ENCODE peak calls at places on chromosomes 13 and 19, in eight cellular contexts. Y, I, F, S, M, A, D and R are unnamed samples.

GRCh38 chr13:97302611-97303010 is 80.5 kb downstream of the MBNL2 start:
- DNase-seq in M (no peak), Y (no peak), D (no peak), S (no peak), A (no peak), F (no peak), I (no peak), R (no peak)

GRCh38 chr13:108917581-108917980 is 288.2 kb downstream of the MYO16 start:
- DNase-seq in M (no peak), D (peak; percentile 70), A (no peak), S (no peak), I (no peak), Y (no peak), F (no peak), R (no peak)

GRCh38 chr19:4534836-4535658 is at the start of gene PLIN5:
- DNase-seq in F (no peak), S (peak; percentile 74), I (peak; percentile 97), A (no peak), M (peak; percentile 45), D (peak; percentile 79), Y (peak; percentile 66), R (peak; percentile 66)

GRCh38 chr19:50777830-50778303 is 7.6 kb downstream of the GPR32 start:
- DNase-seq in D (peak; percentile 42), Y (peak; percentile 71), A (no peak), M (no peak), F (no peak), I (peak; percentile 89), S (no peak), R (no peak)

GRCh38 chr13:100721885-100722512 is 47.4 kb upstream of the TMTC4 start:
- DNase-seq in M (peak; percentile 60), A (peak; percentile 31), D (peak; percentile 63), F (peak; percentile 13), I (peak; percentile 83), S (peak; percentile 27), Y (peak; percentile 31), R (peak; percentile 60)

GRCh38 chr19:17246681-17247425 is 1.1 kb upstream of the NR2F6 start:
- DNase-seq in M (no peak), F (no peak), S (peak; percentile 33), D (peak; percentile 29), Y (peak; percentile 68), I (no peak), A (no peak), R (no peak)

GRCh38 chr19:1102407-1103106 is 1.2 kb upstream of the GPX4 start:
- DNase-seq in A (no peak), I (no peak), F (peak; percentile 90), M (no peak), S (no peak), Y (peak; percentile 94), D (peak; percentile 99), R (no peak)

GRCh38 chr13:43905435-43906031 is 25.8 kb downstream of the LACC1 start:
- DNase-seq in F (peak; percentile 62), I (peak; percentile 63), S (no peak), D (peak; percentile 79), A (no peak), M (no peak), Y (peak; percentile 59), R (peak; percentile 40)

GRCh38 chr19:48403606-48404005 is 10.1 kb downstream of the GRIN2D start:
- DNase-seq in Y (peak; percentile 78), I (peak; percentile 90), M (no peak), S (no peak), A (no peak), F (no peak), D (peak; percentile 77), R (no peak)

GRCh38 chr19:29676586-29676985 is 11.3 kb downstream of the PLEKHF1 start:
- DNase-seq in F (no peak), M (no peak), A (no peak), Y (no peak), S (no peak), D (no peak), I (no peak), R (no peak)

GRCh38 chr19:11137542-11138384 is 17.8 kb downstream of the SPC24 start:
- DNase-seq in Y (peak; percentile 82), S (peak; percentile 42), D (peak; percentile 92), M (peak; percentile 64), I (peak; percentile 92), F (no peak), A (peak; percentile 12), R (peak; percentile 72)

GRCh38 chr13:95862401-95862800 is 185.5 kb downstream of the DNAJC3 start:
- DNase-seq in F (no peak), Y (no peak), S (no peak), A (no peak), M (no peak), I (no peak), D (no peak), R (no peak)

GRCh38 chr19:737591-738093 is 13.3 kb upstream of the MISP start:
- DNase-seq in D (peak; percentile 53), F (no peak), Y (peak; percentile 45), A (peak; percentile 37), S (peak; percentile 49), I (peak; percentile 94), M (peak; percentile 20), R (no peak)

GRCh38 chr13:37109080-37109678 is 3.7 kb upstream of the CSNK1A1L start:
- DNase-seq in Y (peak; percentile 1), A (no peak), I (no peak), S (no peak), M (no peak), F (peak; percentile 26), D (peak; percentile 74), R (peak; percentile 3)

GRCh38 chr19:4103073-4103418 is 20.9 kb downstream of the MAP2K2 start:
- DNase-seq in Y (no peak), D (no peak), A (no peak), F (no peak), M (no peak), S (no peak), I (no peak), R (no peak)

GRCh38 chr13:36858285-36858684 is 39.3 kb downstream of the RFXAP start:
- DNase-seq in Y (peak; percentile 53), S (no peak), M (no peak), D (peak; percentile 69), A (no peak), I (peak; percentile 68), F (peak; percentile 32), R (peak; percentile 47)

GRCh38 chr13:44165895-44166496 is 207.6 kb upstream of the SERP2 start:
- DNase-seq in I (no peak), M (no peak), F (no peak), Y (no peak), D (no peak), A (no peak), S (no peak), R (no peak)

GRCh38 chr19:15419413-15420025 is 731 bp upstream of the AKAP8L start:
- DNase-seq in D (peak; percentile 14), F (no peak), A (no peak), S (no peak), M (no peak), Y (no peak), I (no peak), R (no peak)

GRCh38 chr19:54882758-54883157 is 8.7 kb downstream of the FCAR start:
- DNase-seq in I (no peak), D (no peak), Y (peak; percentile 24), F (no peak), M (no peak), A (no peak), S (no peak), R (no peak)